ENCODE peak calls at places on chromosomes 11 and 22, in four cellular contexts. One of them, this sample, is unnamed.

GRCh38 chr11:113577356-113578163 is 102.4 kb upstream of the DRD2 start:
- DNase-seq in fibroblast of the aortic adventitia: no peak
- DNase-seq in transverse colon: no peak
- DNase-seq in fibroblast of mammary gland: no peak
- DNase-seq in this sample: no peak

GRCh38 chr11:87878373-87878779 is 296.9 kb downstream of the RAB38 start:
- DNase-seq in fibroblast of mammary gland: peak
- DNase-seq in fibroblast of the aortic adventitia: peak
- DNase-seq in transverse colon: no peak
- DNase-seq in this sample: peak

GRCh38 chr11:88861618-88862017 is 204.2 kb downstream of the GRM5 start:
- DNase-seq in fibroblast of the aortic adventitia: no peak
- DNase-seq in fibroblast of mammary gland: no peak
- DNase-seq in transverse colon: no peak
- DNase-seq in this sample: no peak

GRCh38 chr11:100789500-100789899 is 102.4 kb downstream of the ARHGAP42 start:
- DNase-seq in fibroblast of the aortic adventitia: peak
- DNase-seq in transverse colon: peak
- DNase-seq in fibroblast of mammary gland: peak
- DNase-seq in this sample: peak

GRCh38 chr22:17431179-17431578 is 61.9 kb downstream of the CECR2 start:
- DNase-seq in fibroblast of the aortic adventitia: no peak
- DNase-seq in fibroblast of mammary gland: peak
- DNase-seq in transverse colon: no peak
- DNase-seq in this sample: peak

GRCh38 chr11:32161293-32161692 is 70.4 kb downstream of the RCN1 start:
- DNase-seq in transverse colon: no peak
- DNase-seq in fibroblast of the aortic adventitia: no peak
- DNase-seq in fibroblast of mammary gland: no peak
- DNase-seq in this sample: no peak

GRCh38 chr11:109112748-109113378 is 309.1 kb upstream of the C11orf87 start:
- DNase-seq in fibroblast of the aortic adventitia: no peak
- DNase-seq in transverse colon: no peak
- DNase-seq in fibroblast of mammary gland: no peak
- DNase-seq in this sample: no peak

GRCh38 chr11:101180481-101180880 is 50.9 kb upstream of the PGR start:
- DNase-seq in fibroblast of the aortic adventitia: no peak
- DNase-seq in transverse colon: no peak
- DNase-seq in fibroblast of mammary gland: no peak
- DNase-seq in this sample: no peak

GRCh38 chr11:72041364-72042058 is 38.8 kb downstream of the NUMA1 start:
- DNase-seq in fibroblast of the aortic adventitia: peak
- DNase-seq in transverse colon: peak
- DNase-seq in fibroblast of mammary gland: peak
- DNase-seq in this sample: peak

GRCh38 chr11:64996710-64997380 is at the start of gene BATF2:
- DNase-seq in transverse colon: peak
- DNase-seq in fibroblast of the aortic adventitia: peak
- DNase-seq in fibroblast of mammary gland: peak
- DNase-seq in this sample: peak
- TF ChIP-seq CTCF in transverse colon: peak
- TF ChIP-seq CTCF in fibroblast of the aortic adventitia: peak
- TF ChIP-seq CTCF in fibroblast of mammary gland: peak
- TF ChIP-seq CTCF in this sample: no peak

DNA sequence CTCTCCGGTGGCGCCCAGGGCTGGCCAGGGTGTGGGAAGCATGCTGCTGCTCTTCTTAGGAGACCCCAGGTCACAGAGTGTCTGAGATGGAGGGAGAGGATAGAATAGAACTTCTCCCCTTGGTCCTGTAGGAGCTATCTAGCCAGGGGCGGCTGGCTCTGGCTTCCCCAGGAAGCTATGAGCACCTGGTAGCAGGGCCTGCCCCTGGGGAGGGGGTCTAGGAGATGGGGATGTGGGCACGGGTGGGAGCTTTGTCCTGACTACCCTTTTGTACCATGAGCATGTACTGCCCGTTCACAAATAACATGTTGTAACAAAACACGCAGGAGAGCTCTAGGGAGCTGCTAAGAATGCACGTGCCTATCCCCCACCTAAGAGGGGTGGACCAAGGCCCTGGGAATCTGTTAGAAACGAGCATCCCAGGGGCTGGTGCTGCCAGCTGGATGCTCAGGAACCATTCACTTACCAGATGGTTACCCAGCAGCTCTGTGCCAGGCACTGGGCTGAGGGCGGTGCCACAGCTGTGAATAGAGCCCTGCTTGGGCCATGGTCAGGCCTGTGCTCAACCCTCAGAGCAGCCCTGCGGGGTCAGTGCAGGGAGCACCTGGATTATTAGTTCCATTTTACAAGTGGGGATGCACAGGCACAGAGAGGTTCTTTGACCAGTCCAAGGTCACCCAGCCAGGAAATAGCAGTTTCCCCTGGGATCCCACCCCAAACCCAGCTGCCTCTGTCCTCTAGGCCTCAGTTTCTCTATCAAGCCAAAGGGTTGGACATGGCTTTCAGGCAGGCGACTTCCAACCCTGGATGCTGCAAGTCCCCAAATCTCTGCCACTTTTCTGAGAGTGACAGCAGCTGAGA is 2.2 kb downstream of the SLC39A13 start:
- DNase-seq in fibroblast of the aortic adventitia: no peak
- DNase-seq in fibroblast of mammary gland: no peak
- DNase-seq in transverse colon: no peak
- DNase-seq in this sample: no peak
- H3K4me3 ChIP-seq in fibroblast of the aortic adventitia: peak
- H3K4me3 ChIP-seq in fibroblast of mammary gland: peak
- H3K4me3 ChIP-seq in transverse colon: no peak
- H3K4me3 ChIP-seq in this sample: no peak

GRCh38 chr11:92396133-92396532 is 171.5 kb downstream of the FAT3 start:
- DNase-seq in fibroblast of the aortic adventitia: no peak
- DNase-seq in fibroblast of mammary gland: no peak
- DNase-seq in transverse colon: no peak
- DNase-seq in this sample: no peak

GRCh38 chr11:92401507-92401906 is 176.9 kb downstream of the FAT3 start:
- DNase-seq in transverse colon: no peak
- DNase-seq in fibroblast of the aortic adventitia: no peak
- DNase-seq in fibroblast of mammary gland: no peak
- DNase-seq in this sample: no peak

GRCh38 chr11:92397356-92397755 is 172.7 kb downstream of the FAT3 start:
- DNase-seq in transverse colon: no peak
- DNase-seq in fibroblast of mammary gland: no peak
- DNase-seq in fibroblast of the aortic adventitia: no peak
- DNase-seq in this sample: no peak

GRCh38 chr11:92399702-92400101 is 175.1 kb downstream of the FAT3 start:
- DNase-seq in fibroblast of the aortic adventitia: no peak
- DNase-seq in transverse colon: no peak
- DNase-seq in fibroblast of mammary gland: no peak
- DNase-seq in this sample: peak
- TF ChIP-seq CTCF in fibroblast of the aortic adventitia: no peak
- TF ChIP-seq CTCF in transverse colon: no peak
- TF ChIP-seq CTCF in fibroblast of mammary gland: peak
- TF ChIP-seq CTCF in this sample: no peak

GRCh38 chr11:4467043-4467442 is 15.4 kb upstream of the OR52K1 start:
- DNase-seq in fibroblast of mammary gland: no peak
- DNase-seq in fibroblast of the aortic adventitia: no peak
- DNase-seq in transverse colon: no peak
- DNase-seq in this sample: no peak
- H3K4me3 ChIP-seq in fibroblast of mammary gland: no peak
- H3K4me3 ChIP-seq in fibroblast of the aortic adventitia: no peak
- H3K4me3 ChIP-seq in transverse colon: no peak
- H3K4me3 ChIP-seq in this sample: no peak

GRCh38 chr11:104163100-104164027 is 583 bp downstream of the PDGFD start:
- DNase-seq in fibroblast of the aortic adventitia: peak
- DNase-seq in fibroblast of mammary gland: peak
- DNase-seq in transverse colon: no peak
- DNase-seq in this sample: peak
- TF ChIP-seq CTCF in fibroblast of the aortic adventitia: peak
- TF ChIP-seq CTCF in fibroblast of mammary gland: peak
- TF ChIP-seq CTCF in transverse colon: no peak
- TF ChIP-seq CTCF in this sample: no peak

DNA sequence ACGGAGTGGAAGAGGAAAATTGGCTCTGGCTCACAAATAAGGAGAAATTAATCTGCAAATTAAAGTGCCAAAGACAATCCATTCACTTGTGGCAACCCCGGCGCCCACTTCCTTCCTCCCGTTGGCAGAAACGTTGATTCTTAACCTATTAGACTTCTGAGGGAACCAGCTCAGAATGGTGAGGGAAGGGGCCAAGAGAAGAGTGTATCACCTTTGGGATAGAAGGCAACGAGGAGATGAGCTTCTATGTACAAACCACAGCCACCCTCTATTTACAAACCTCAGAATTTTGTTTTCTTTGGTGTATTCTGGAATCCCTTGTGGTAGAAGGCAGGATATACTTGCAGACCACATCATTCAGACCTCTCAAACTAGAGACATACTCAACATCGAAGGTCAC is 1.1 kb downstream of the MB start:
- DNase-seq in fibroblast of the aortic adventitia: no peak
- DNase-seq in transverse colon: no peak
- DNase-seq in fibroblast of mammary gland: no peak
- DNase-seq in this sample: no peak
- H3K4me3 ChIP-seq in fibroblast of the aortic adventitia: no peak
- H3K4me3 ChIP-seq in transverse colon: no peak
- H3K4me3 ChIP-seq in fibroblast of mammary gland: no peak
- H3K4me3 ChIP-seq in this sample: no peak

GRCh38 chr11:128931066-128931465 is 11.6 kb downstream of the TP53AIP1 start:
- DNase-seq in fibroblast of mammary gland: no peak
- DNase-seq in transverse colon: no peak
- DNase-seq in fibroblast of the aortic adventitia: no peak
- DNase-seq in this sample: no peak
- TF ChIP-seq CTCF in fibroblast of mammary gland: no peak
- TF ChIP-seq CTCF in transverse colon: no peak
- TF ChIP-seq CTCF in fibroblast of the aortic adventitia: no peak
- TF ChIP-seq CTCF in this sample: no peak